ENCODE peak calls at places on chromosome 11, in five cellular contexts. N is heart left ventricle, Y is tibial nerve, K is A549, A is suprapubic skin. C is an unnamed sample.

GRCh38 chr11:17554487-17554886 is 7.4 kb downstream of the OTOG start:
- DNase-seq in K (no peak), Y (no peak), N (no peak), A (no peak), C (no peak)

GRCh38 chr11:115941481-115941993 is 437.3 kb upstream of the CADM1 start:
- DNase-seq in Y (no peak), K (no peak), N (peak; percentile 84), A (no peak), C (peak; percentile 22)

GRCh38 chr11:59158206-59159068 is 13.5 kb upstream of the DTX4 start:
- DNase-seq in A (peak; percentile 66), N (no peak), Y (no peak), K (peak; percentile 74), C (peak; percentile 57)

GRCh38 chr11:2300290-2300935 is 1.3 kb downstream of the C11orf21 start:
- DNase-seq in N (no peak), K (no peak), Y (no peak), A (peak; percentile 53), C (no peak)

GRCh38 chr11:102683277-102683676 is 22.3 kb downstream of the MMP27 start:
- DNase-seq in K (peak; percentile 10), A (no peak), Y (no peak), N (no peak), C (no peak)

GRCh38 chr11:123690490-123690889 is 36.1 kb upstream of the SCN3B start:
- DNase-seq in N (no peak), A (no peak), Y (no peak), K (peak; percentile 13), C (no peak)

GRCh38 chr11:118699508-118700220 is 20.2 kb upstream of the TREH start:
- DNase-seq in N (no peak), Y (no peak), K (no peak), A (no peak), C (no peak)

GRCh38 chr11:57458410-57459111 is 1.8 kb upstream of the RTN4RL2 start:
- DNase-seq in Y (no peak), K (peak; percentile 71), N (peak; percentile 46), A (no peak), C (no peak)

GRCh38 chr11:75240381-75241035 is at the start of gene TPBGL:
- DNase-seq in Y (no peak), A (no peak), K (no peak), N (peak; percentile 43), C (peak; percentile 57)

GRCh38 chr11:35815556-35816315 is 128.1 kb upstream of the LDLRAD3 start:
- DNase-seq in Y (no peak), A (no peak), N (peak; percentile 59), K (no peak), C (peak; percentile 52)

GRCh38 chr11:77191823-77192495 is 63.9 kb downstream of the MYO7A start:
- DNase-seq in Y (no peak), N (no peak), K (peak; percentile 94), A (no peak), C (peak; percentile 38)

GRCh38 chr11:6616596-6617250 is 2.5 kb downstream of the TPP1 start:
- DNase-seq in N (no peak), K (no peak), A (no peak), Y (no peak), C (peak; percentile 23)

GRCh38 chr11:134181707-134182106 is 42.1 kb downstream of the NCAPD3 start:
- DNase-seq in K (no peak), N (no peak), Y (no peak), A (no peak), C (no peak)

GRCh38 chr11:16780146-16780545 is 41.7 kb downstream of the C11orf58 start:
- DNase-seq in N (peak; percentile 52), K (no peak), A (no peak), Y (no peak), C (no peak)

GRCh38 chr11:16785520-16786128 is 47.2 kb downstream of the C11orf58 start:
- DNase-seq in N (peak; percentile 75), K (peak; percentile 77), Y (peak; percentile 40), A (peak; percentile 81), C (peak; percentile 47)

GRCh38 chr11:31656051-31656450 is 146.5 kb downstream of the ELP4 start:
- DNase-seq in N (no peak), Y (no peak), K (peak; percentile 23), A (no peak), C (no peak)

GRCh38 chr11:108343714-108344113 is 120.8 kb downstream of the ATM start:
- DNase-seq in N (no peak), Y (no peak), K (no peak), A (no peak), C (no peak)

GRCh38 chr11:9573775-9574555 is 495 bp downstream of the WEE1 start:
- DNase-seq in N (peak; percentile 35), A (peak; percentile 75), Y (no peak), K (no peak), C (no peak)
- H3K4me1 ChIP-seq in N (peaks cover 8% of the 10 kb centered on the region), A (peaks cover 71% of the 10 kb centered on the region), Y (peaks cover 57% of the 10 kb centered on the region), K (peaks cover 50% of the 10 kb centered on the region), C (no peaks in the 10 kb centered on the region)

GRCh38 chr11:67435727-67436458 is 1.6 kb downstream of the PTPRCAP start:
- DNase-seq in Y (no peak), N (no peak), A (no peak), K (no peak), C (no peak)

GRCh38 chr11:67432655-67433349 is 4.5 kb downstream of the RPS6KB2 start:
- DNase-seq in K (no peak), N (no peak), A (no peak), Y (no peak), C (no peak)

GRCh38 chr11:67435031-67435726 is 2.3 kb downstream of the PTPRCAP start:
- DNase-seq in K (no peak), A (no peak), N (no peak), Y (no peak), C (no peak)

GRCh38 chr11:67433536-67434394 is 3.7 kb downstream of the PTPRCAP start:
- DNase-seq in N (no peak), A (no peak), Y (no peak), K (no peak), C (no peak)

DNA sequence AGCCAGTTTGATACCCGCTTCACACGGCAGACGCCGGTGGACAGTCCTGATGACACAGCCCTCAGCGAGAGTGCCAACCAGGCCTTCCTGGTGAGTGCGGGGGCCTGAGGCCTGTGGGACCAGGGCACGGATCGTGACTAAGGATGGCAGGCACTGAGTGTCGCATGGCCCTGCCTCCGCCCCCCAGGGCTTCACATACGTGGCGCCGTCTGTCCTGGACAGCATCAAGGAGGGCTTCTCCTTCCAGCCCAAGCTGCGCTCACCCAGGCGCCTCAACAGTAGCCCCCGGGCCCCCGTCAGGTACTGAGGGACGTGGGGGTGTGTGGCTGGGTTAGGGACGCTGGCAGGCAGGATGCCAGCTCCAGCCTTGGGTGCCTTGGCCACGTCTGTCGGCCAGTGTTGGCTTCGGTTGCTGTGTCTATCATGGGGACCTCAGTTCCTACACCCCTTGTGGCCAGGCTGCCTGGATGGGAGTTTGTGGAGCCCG is 3.0 kb downstream of the PTPRCAP start:
- DNase-seq in Y (no peak), N (no peak), A (no peak), K (no peak), C (no peak)
- TF ChIP-seq POLR2A in Y (no peak), N (no peak), A (no peak), K (no peak), C (no peak)

DNA sequence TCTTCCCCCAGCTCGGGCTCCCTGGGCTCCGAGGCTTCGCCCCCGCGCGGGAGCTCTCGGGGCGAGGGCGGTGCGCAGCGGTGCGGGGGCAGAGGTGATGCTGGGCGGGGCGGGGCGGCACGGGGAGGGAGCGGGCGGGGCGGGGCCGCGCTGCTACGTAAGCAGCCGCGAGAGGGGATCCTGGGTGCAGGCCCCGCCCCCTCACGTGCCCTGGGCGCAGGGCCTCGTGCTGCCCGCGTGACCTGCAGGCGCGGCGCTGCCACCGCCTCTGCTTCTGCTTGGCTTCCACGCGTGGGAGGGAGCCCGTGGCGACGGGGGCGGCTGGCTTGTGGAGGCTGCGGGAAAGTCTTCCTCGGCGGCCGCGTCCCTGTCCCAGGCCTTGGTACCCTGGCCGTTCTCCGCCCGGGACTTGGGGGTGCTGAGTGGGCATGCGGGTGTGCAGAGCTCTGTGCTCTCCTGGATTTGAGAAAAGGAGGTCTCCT is 132.6 kb upstream of the HSD17B12 start:
- DNase-seq in A (no peak), N (no peak), Y (no peak), K (peak; percentile 14), C (peak; percentile 64)
- H3K4me3 ChIP-seq in A (peak overlapping the region; percentile 32), N (peak overlapping the region; percentile 29), Y (peak overlapping the region; percentile 39), K (peak overlapping the region; percentile 45), C (no peak overlapping the region)

DNA sequence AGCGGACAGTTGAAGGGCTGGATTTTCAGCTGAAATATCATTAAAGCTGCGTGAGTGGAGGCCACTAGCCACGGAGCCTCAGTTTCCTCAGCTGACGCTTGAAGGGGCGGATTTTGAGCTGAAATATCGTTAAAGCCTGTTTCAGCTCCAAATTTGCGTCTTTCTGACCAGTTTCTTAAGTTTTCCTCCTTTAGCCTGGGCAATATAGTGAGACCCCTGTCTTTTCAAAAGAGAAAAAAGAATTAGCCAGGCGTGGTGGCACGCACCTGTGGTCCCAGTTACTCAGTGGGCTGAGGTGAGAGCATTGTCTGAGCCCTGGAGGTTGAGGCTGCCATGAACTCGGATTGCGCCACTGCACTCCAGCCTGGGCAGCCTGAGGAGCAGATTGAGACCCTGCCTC is 3.7 kb downstream of the AP2A2 start:
- DNase-seq in K (no peak), Y (no peak), N (no peak), A (no peak), C (no peak)
- H3K4me1 ChIP-seq in K (peaks cover 22% of the 10 kb centered on the region), Y (peaks cover 87% of the 10 kb centered on the region), N (peaks cover 22% of the 10 kb centered on the region), A (peaks cover 70% of the 10 kb centered on the region), C (peaks cover 19% of the 10 kb centered on the region)

GRCh38 chr11:130159657-130160459 is at the start of gene ST14:
- DNase-seq in N (peak; percentile 22), A (no peak), Y (no peak), K (no peak), C (no peak)
- TF ChIP-seq POLR2A in N (no peak), A (no peak), Y (no peak), K (no peak), C (no peak)

GRCh38 chr11:19444231-19444630 is 203.5 kb upstream of the E2F8 start:
- DNase-seq in Y (no peak), N (no peak), A (no peak), K (no peak), C (no peak)
- H3K4me3 ChIP-seq in Y (no peak overlapping the region), N (no peak overlapping the region), A (no peak overlapping the region), K (no peak overlapping the region), C (no peak overlapping the region)

C was measured in uterus.